ENCODE peak calls at places on chromosomes 11 and 22, in ten cellular contexts. E is HTR-8/SVneo; B is naive thymus-derived CD8-positive, alpha-beta T cell; S is ELR; I is stimulated activated CD4-positive, alpha-beta T cell treated with anti-CD3 and anti-CD28 coated beads, Interleukin-15, amount 100 ng/mL, for 1 hour; U is activated naive CD8-positive, alpha-beta T cell treated with anti-CD3 and anti-CD28 coated beads, Interleukin-2, amount 50 U/mL, for 24 hours; V is heart right ventricle; T is thyroid gland; L is activated gamma-delta T cell treated with anti-CD3 and anti-CD28 coated beads, Interleukin-2, amount 50 U/mL, for 16 hours; R is hypothalamus. D is an unnamed sample.

GRCh38 chr11:116857936-116858335 is 20.5 kb upstream of the APOA1 start:
- DNase-seq in E (no peak), B (no peak), S (no peak), I (no peak), U (no peak), V (no peak), T (no peak), L (no peak), R (no peak), D (no peak)

GRCh38 chr11:34633640-34633989 is 12.7 kb downstream of the EHF start:
- DNase-seq in E (no peak), B (no peak), S (no peak), I (no peak), U (no peak), V (no peak), T (no peak), L (no peak), R (no peak), D (no peak)

GRCh38 chr11:12164061-12165014 is 53.9 kb downstream of the MICAL2 start:
- DNase-seq in E (no peak), B (no peak), S (peak; percentile 95), I (no peak), U (peak; percentile 6), V (no peak), T (no peak), L (no peak), R (no peak), D (peak; percentile 88)

GRCh38 chr11:19719960-19720359 is 7.3 kb downstream of the NAV2 start:
- DNase-seq in E (no peak), B (no peak), S (no peak), I (no peak), U (no peak), V (no peak), T (no peak), L (no peak), R (peak; percentile 69), D (peak; percentile 34)

GRCh38 chr11:47186937-47187681 is 875 bp upstream of the PACSIN3 start:
- DNase-seq in E (peak; percentile 57), B (peak; percentile 39), S (peak; percentile 67), I (peak; percentile 29), U (peak; percentile 63), V (peak; percentile 85), T (peak; percentile 94), L (peak; percentile 28), R (no peak), D (peak; percentile 66)

GRCh38 chr22:38950527-38951111 is 6.8 kb upstream of the APOBEC3A start:
- DNase-seq in E (no peak), B (no peak), S (no peak), I (no peak), U (no peak), V (no peak), T (no peak), L (no peak), R (no peak), D (no peak)

GRCh38 chr11:68313574-68314202 is 1.3 kb downstream of the LRP5 start:
- DNase-seq in E (no peak), B (no peak), S (peak; percentile 37), I (no peak), U (no peak), V (no peak), T (no peak), L (no peak), R (no peak), D (peak; percentile 39)

GRCh38 chr11:93875637-93876036 is 25.2 kb upstream of the VSTM5 start:
- DNase-seq in E (no peak), B (no peak), S (no peak), I (no peak), U (no peak), V (no peak), T (no peak), L (no peak), R (no peak), D (no peak)

GRCh38 chr11:78855146-78855545 is 280.5 kb upstream of the NARS2 start:
- DNase-seq in E (no peak), B (no peak), S (no peak), I (no peak), U (no peak), V (no peak), T (no peak), L (no peak), R (no peak), D (no peak)

GRCh38 chr22:43152355-43153071 is 1.2 kb downstream of the TSPO start:
- DNase-seq in E (no peak), B (peak; percentile 60), S (peak; percentile 65), I (peak; percentile 38), U (peak; percentile 66), V (peak; percentile 70), T (peak; percentile 83), L (peak; percentile 43), R (peak; percentile 42), D (peak; percentile 67)

GRCh38 chr22:44750481-44750880 is 1.9 kb upstream of the ARHGAP8 start:
- DNase-seq in E (no peak), B (no peak), S (no peak), I (no peak), U (no peak), V (no peak), T (no peak), L (no peak), R (no peak), D (no peak)

GRCh38 chr11:1298695-1299492 is 10.5 kb downstream of the TOLLIP start:
- DNase-seq in E (peak; percentile 41), B (no peak), S (peak; percentile 4), I (no peak), U (no peak), V (peak; percentile 43), T (peak; percentile 94), L (no peak), R (peak; percentile 55), D (peak; percentile 26)

GRCh38 chr22:49028111-49028510 is 799.6 kb downstream of the BRD1 start:
- DNase-seq in E (no peak), B (no peak), S (no peak), I (no peak), U (no peak), V (no peak), T (no peak), L (no peak), R (no peak), D (no peak)

GRCh38 chr11:91653091-91653754 is 571.4 kb upstream of the FAT3 start:
- DNase-seq in E (no peak), B (no peak), S (no peak), I (no peak), U (no peak), V (no peak), T (no peak), L (no peak), R (no peak), D (no peak)

GRCh38 chr22:47071812-47072641 is 309.6 kb downstream of the TBC1D22A start:
- DNase-seq in E (no peak), B (no peak), S (no peak), I (no peak), U (no peak), V (no peak), T (no peak), L (no peak), R (no peak), D (no peak)

GRCh38 chr11:117220568-117220967 is 11.3 kb downstream of the PCSK7 start:
- DNase-seq in E (no peak), B (no peak), S (no peak), I (no peak), U (no peak), V (peak; percentile 81), T (peak; percentile 31), L (no peak), R (peak; percentile 76), D (no peak)

GRCh38 chr11:30016588-30017363 is at the start of gene KCNA4:
- DNase-seq in E (no peak), B (no peak), S (no peak), I (no peak), U (peak; percentile 2), V (peak; percentile 13), T (no peak), L (no peak), R (no peak), D (no peak)

GRCh38 chr11:113261709-113262475 is 52.5 kb upstream of the TTC12 start:
- DNase-seq in E (no peak), B (no peak), S (peak; percentile 33), I (no peak), U (no peak), V (no peak), T (no peak), L (no peak), R (no peak), D (peak; percentile 19)

GRCh38 chr22:48881326-48881980 is 946.2 kb downstream of the BRD1 start:
- DNase-seq in E (no peak), B (no peak), S (no peak), I (no peak), U (no peak), V (no peak), T (no peak), L (no peak), R (no peak), D (no peak)

GRCh38 chr11:46535688-46536087 is 58.1 kb downstream of the AMBRA1 start:
- DNase-seq in E (no peak), B (no peak), S (no peak), I (no peak), U (no peak), V (no peak), T (no peak), L (no peak), R (no peak), D (no peak)

GRCh38 chr11:122180435-122180834 is 64.4 kb upstream of the BLID start:
- DNase-seq in E (peak; percentile 60), B (no peak), S (peak; percentile 98), I (no peak), U (no peak), V (no peak), T (no peak), L (no peak), R (no peak), D (peak; percentile 99)